ENCODE peak calls at places on chromosomes 11 and 22, in four cellular contexts. L, P, I and N are unnamed samples.

GRCh38 chr11:68867067-68867466 is 25.4 kb upstream of the CPT1A start:
- DNase-seq in L (no peak), P (no peak), I (no peak), N (peak)

GRCh38 chr11:44256673-44257291 is 53.2 kb downstream of the ALX4 start:
- DNase-seq in L (no peak), P (no peak), I (peak), N (no peak)

GRCh38 chr11:122556605-122557004 is 98.9 kb upstream of the UBASH3B start:
- DNase-seq in L (no peak), P (no peak), I (no peak), N (peak)

GRCh38 chr22:19873138-19873959 is 18.7 kb upstream of the GNB1L start:
- DNase-seq in L (no peak), P (no peak), I (no peak), N (peak)

GRCh38 chr11:44623321-44623715 is 57.9 kb downstream of the CD82 start:
- DNase-seq in L (no peak), P (no peak), I (peak), N (peak)

GRCh38 chr11:61752117-61752924 is at the start of gene MYRF:
- DNase-seq in L (peak), P (no peak), I (peak), N (peak)

GRCh38 chr22:24584871-24585411 is 7.9 kb downstream of the LRRC75B start:
- DNase-seq in L (no peak), P (no peak), I (no peak), N (no peak)

GRCh38 chr22:49869855-49870712 is 16.4 kb downstream of the ZBED4 start:
- DNase-seq in L (no peak), P (no peak), I (no peak), N (no peak)

DNA sequence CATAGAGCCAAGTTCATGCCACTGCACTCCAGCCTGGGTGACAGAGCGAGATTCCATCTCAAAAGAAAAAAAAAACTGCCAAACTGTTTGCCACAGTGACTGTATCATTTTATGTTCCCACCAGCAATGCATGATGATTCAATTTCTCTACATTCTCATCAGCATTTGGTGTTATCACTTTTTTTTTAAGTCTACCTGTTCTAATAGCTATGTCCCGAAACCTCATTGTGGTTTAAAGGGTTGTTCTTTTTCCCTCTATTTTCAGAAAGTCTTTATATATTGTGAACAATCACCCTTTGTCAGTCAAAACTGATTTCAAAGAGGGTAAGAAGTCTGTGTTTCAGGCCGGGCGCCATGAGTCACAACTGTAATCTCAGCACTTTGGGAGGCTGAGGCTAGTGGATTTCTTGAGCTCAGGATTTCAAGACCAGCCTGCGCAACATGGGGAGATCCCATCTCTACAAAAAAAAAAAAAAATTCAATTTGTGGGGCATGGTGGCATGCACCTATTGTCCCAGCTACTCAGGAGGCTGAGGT is 14.8 kb upstream of the FAM168A start:
- DNase-seq in L (peak), P (no peak), I (no peak), N (no peak)
- TF ChIP-seq CTCF in L (no peak), P (no peak), I (no peak), N (no peak)

GRCh38 chr11:130141561-130142341 is 17.8 kb upstream of the ST14 start:
- DNase-seq in L (peak), P (no peak), I (no peak), N (no peak)
- TF ChIP-seq CTCF in L (no peak), P (no peak), I (no peak), N (no peak)

GRCh38 chr22:17366830-17367229 is 2.4 kb upstream of the CECR2 start:
- DNase-seq in L (no peak), P (no peak), I (no peak), N (no peak)
- TF ChIP-seq CTCF in L (no peak), P (peak), I (no peak), N (peak)

GRCh38 chr11:83801799-83802198 is 515.6 kb upstream of the CCDC90B start:
- DNase-seq in L (no peak), P (no peak), I (no peak), N (no peak)
- TF ChIP-seq CTCF in L (no peak), P (peak), I (no peak), N (peak)